ENCODE peak calls at places on chromosomes 7 and 10, in four cellular contexts. J is Daoy; S is left cardiac atrium; L is effector CD4-positive, alpha-beta T cell. M is an unnamed sample.

GRCh38 chr7:156751319-156751718 is 110.7 kb downstream of the RNF32 start:
- DNase-seq in J (peak), L (no peak), S (no peak), M (no peak)

GRCh38 chr7:153381275-153382119 is 621.9 kb downstream of the ACTR3B start:
- DNase-seq in L (no peak), S (peak), J (peak), M (peak)

GRCh38 chr7:37531225-37531624 is 82.6 kb upstream of the ELMO1 start:
- DNase-seq in J (no peak), L (no peak), S (no peak), M (no peak)

GRCh38 chr7:95066736-95067530 is 159.5 kb downstream of the PPP1R9A start:
- DNase-seq in S (no peak), J (peak), L (no peak), M (no peak)

GRCh38 chr10:65340340-65340739 is 1585.5 kb upstream of the LRRTM3 start:
- DNase-seq in L (no peak), S (no peak), J (no peak), M (no peak)

GRCh38 chr7:71457021-71457420 is 325.1 kb downstream of the GALNT17 start:
- DNase-seq in J (no peak), L (no peak), S (no peak), M (no peak)

GRCh38 chr10:84715911-84716310 is 387.5 kb downstream of the CCSER2 start:
- DNase-seq in L (no peak), J (no peak), S (no peak), M (peak)

GRCh38 chr7:70693300-70693689 is 438.6 kb upstream of the GALNT17 start:
- DNase-seq in J (peak), S (no peak), L (no peak), M (no peak)

GRCh38 chr10:71052261-71052660 is 160.1 kb upstream of the UNC5B start:
- DNase-seq in J (no peak), S (no peak), L (no peak), M (no peak)

GRCh38 chr10:126930506-126931458 is 25.6 kb downstream of the DOCK1 start:
- DNase-seq in L (no peak), S (no peak), J (no peak), M (no peak)

GRCh38 chr7:6026917-6027316 is 4.3 kb upstream of the ANKRD61 start:
- DNase-seq in S (no peak), L (no peak), J (no peak), M (no peak)

GRCh38 chr7:2886900-2887299 is 42.8 kb upstream of the GNA12 start:
- DNase-seq in J (peak), S (no peak), L (peak), M (peak)

GRCh38 chr10:1464866-1465265 is 272.5 kb downstream of the ADARB2 start:
- DNase-seq in J (no peak), L (no peak), S (no peak), M (no peak)

GRCh38 chr7:116447436-116447835 is 52.1 kb upstream of the CAV2 start:
- DNase-seq in S (no peak), L (no peak), J (no peak), M (no peak)

GRCh38 chr10:119896937-119897336 is 4.4 kb downstream of the SEC23IP start:
- DNase-seq in L (no peak), S (peak), J (peak), M (no peak)

GRCh38 chr7:100585511-100586265 is at the start of gene LRCH4:
- DNase-seq in L (peak), S (no peak), J (no peak), M (peak)

GRCh38 chr10:31549936-31550335 is 230.9 kb downstream of the ZEB1 start:
- DNase-seq in L (no peak), J (no peak), S (no peak), M (no peak)

GRCh38 chr10:124152139-124152780 is 58.9 kb upstream of the CHST15 start:
- DNase-seq in S (peak), J (peak), L (no peak), M (no peak)

GRCh38 chr7:167087-167855 is 25.1 kb upstream of the FAM20C start:
- DNase-seq in J (no peak), L (no peak), S (peak), M (no peak)

GRCh38 chr10:77192402-77192801 is 445.2 kb downstream of the KCNMA1 start:
- DNase-seq in J (no peak), L (no peak), S (no peak), M (no peak)

GRCh38 chr7:149873968-149874643 is at the start of gene ATP6V0E2:
- DNase-seq in L (no peak), S (no peak), J (no peak), M (no peak)

GRCh38 chr10:75404335-75405200 is 3.0 kb upstream of the ZNF503 start:
- DNase-seq in S (peak), L (no peak), J (peak), M (no peak)

GRCh38 chr10:78552261-78552811 is 516.4 kb upstream of the ZMIZ1 start:
- DNase-seq in S (peak), L (no peak), J (no peak), M (peak)

GRCh38 chr7:151844080-151844827 is 32.7 kb downstream of the PRKAG2 start:
- DNase-seq in J (peak), S (peak), L (no peak), M (no peak)

GRCh38 chr7:30931927-30932540 is 20.4 kb downstream of the AQP1 start:
- DNase-seq in J (no peak), L (no peak), S (no peak), M (no peak)

GRCh38 chr10:29642996-29643395 is 8.2 kb upstream of the SVIL start:
- DNase-seq in L (no peak), S (no peak), J (no peak), M (no peak)

GRCh38 chr7:130909881-130910672 is 176.1 kb upstream of the KLF14 start:
- DNase-seq in S (no peak), L (no peak), J (peak), M (no peak)

GRCh38 chr7:19665399-19666008 is 43.3 kb downstream of the POLR1F start:
- DNase-seq in S (no peak), L (no peak), J (no peak), M (peak)

GRCh38 chr10:1643161-1643910 is 94.0 kb downstream of the ADARB2 start:
- DNase-seq in S (no peak), L (no peak), J (peak), M (peak)

GRCh38 chr7:83149466-83149865 is 13.2 kb downstream of the PCLO start:
- DNase-seq in J (no peak), L (no peak), S (no peak), M (no peak)

GRCh38 chr10:494149-494542 is 195.3 kb downstream of the DIP2C start:
- DNase-seq in J (no peak), L (no peak), S (no peak), M (no peak)

GRCh38 chr10:128017825-128018224 is 108.4 kb downstream of the MKI67 start:
- DNase-seq in S (no peak), L (no peak), J (no peak), M (no peak)

GRCh38 chr7:16918288-16918895 is 36.6 kb upstream of the AGR3 start:
- DNase-seq in L (peak), J (peak), S (no peak), M (peak)

GRCh38 chr10:5625992-5626777 is 40.2 kb downstream of the ASB13 start:
- DNase-seq in L (no peak), S (no peak), J (no peak), M (no peak)

GRCh38 chr10:4130685-4131084 is 345.7 kb upstream of the KLF6 start:
- DNase-seq in L (peak), S (no peak), J (no peak), M (peak)

GRCh38 chr7:39504963-39505362 is 61.2 kb upstream of the YAE1 start:
- DNase-seq in J (peak), S (peak), L (no peak), M (no peak)